ENCODE peak calls at places on chromosomes 3 and 15, in eight cellular contexts. I is CD4-positive, alpha-beta T cell; B is amygdala; Y is HFFc6; P is HEK293T; R is PC-3; T is RWPE2; W is germinal center. M is an unnamed sample.

GRCh38 chr3:127678611-127679533 is 6.1 kb downstream of the ABTB1 start:
- DNase-seq in I (no peak), B (no peak), Y (no peak), P (no peak), R (no peak), T (no peak), W (no peak), M (no peak)

GRCh38 chr15:99721104-99721778 is 12.0 kb downstream of the LYSMD4 start:
- DNase-seq in I (no peak), B (no peak), Y (no peak), P (no peak), R (no peak), T (no peak), W (no peak), M (no peak)

GRCh38 chr3:196055683-196056270 is 26.1 kb downstream of the TFRC start:
- DNase-seq in I (no peak), B (no peak), Y (no peak), P (no peak), R (no peak), T (no peak), W (no peak), M (no peak)

GRCh38 chr15:98850991-98851776 is 156.4 kb downstream of the PGPEP1L start:
- DNase-seq in I (peak), B (peak), Y (peak), P (peak), R (peak), T (peak), W (peak), M (no peak)

GRCh38 chr15:80061581-80061980 is 2.1 kb downstream of the ZFAND6 start:
- DNase-seq in I (no peak), B (no peak), Y (no peak), P (no peak), R (no peak), T (no peak), W (no peak), M (no peak)

GRCh38 chr3:188326968-188327367 is 173.0 kb downstream of the LPP start:
- DNase-seq in I (no peak), B (no peak), Y (no peak), P (no peak), R (no peak), T (no peak), W (peak), M (no peak)

GRCh38 chr3:178421069-178421468 is 115.2 kb upstream of the KCNMB2 start:
- DNase-seq in I (no peak), B (no peak), Y (no peak), P (no peak), R (no peak), T (no peak), W (no peak), M (no peak)

GRCh38 chr3:11826628-11827265 is 19.9 kb downstream of the TAMM41 start:
- DNase-seq in I (no peak), B (no peak), Y (peak), P (no peak), R (no peak), T (no peak), W (no peak), M (no peak)

GRCh38 chr3:133466531-133467386 is 66.9 kb downstream of the BFSP2 start:
- DNase-seq in I (no peak), B (no peak), Y (no peak), P (no peak), R (no peak), T (no peak), W (peak), M (no peak)

GRCh38 chr3:136336329-136337100 is 86.4 kb downstream of the PCCB start:
- DNase-seq in I (no peak), B (no peak), Y (peak), P (no peak), R (no peak), T (no peak), W (no peak), M (peak)

GRCh38 chr15:86743283-86743903 is 663.7 kb downstream of the AGBL1 start:
- DNase-seq in I (peak), B (no peak), Y (no peak), P (peak), R (peak), T (no peak), W (no peak), M (no peak)

GRCh38 chr3:150663461-150663860 is 40.3 kb downstream of the ERICH6 start:
- DNase-seq in I (no peak), B (no peak), Y (no peak), P (no peak), R (no peak), T (no peak), W (no peak), M (no peak)

GRCh38 chr15:71709808-71710418 is 100.4 kb upstream of the NR2E3 start:
- DNase-seq in I (no peak), B (no peak), Y (no peak), P (no peak), R (no peak), T (no peak), W (no peak), M (no peak)

GRCh38 chr3:10697918-10698317 is 118.1 kb upstream of the SLC6A11 start:
- DNase-seq in I (no peak), B (no peak), Y (peak), P (peak), R (peak), T (no peak), W (no peak), M (no peak)

GRCh38 chr3:186930639-186931486 is 537 bp downstream of the ST6GAL1 start:
- DNase-seq in I (peak), B (peak), Y (peak), P (peak), R (peak), T (no peak), W (peak), M (no peak)

GRCh38 chr15:48415036-48415886 is 84.0 kb downstream of the DUT start:
- DNase-seq in I (no peak), B (no peak), Y (peak), P (no peak), R (peak), T (no peak), W (no peak), M (no peak)

GRCh38 chr3:71601811-71602210 is 18.3 kb upstream of the FOXP1 start:
- DNase-seq in I (no peak), B (no peak), Y (peak), P (no peak), R (peak), T (no peak), W (no peak), M (no peak)